ENCODE peak calls at places on chromosome 3, in five cellular contexts. L is iPS-NIHi11; A is tibial nerve; T is stimulated activated CD8-positive, alpha-beta memory T cell treated with anti-CD3 and anti-CD28 coated beads, Interleukin-7, amount 100 ng/mL, for 24 hours; Y is NCI-H1105 treated with DMSO at 0.1 percent for 48 hours. P is an unnamed sample.

GRCh38 chr3:49349617-49350114 is 8.5 kb downstream of the GPX1 start:
- DNase-seq in L (no peak), A (no peak), T (no peak), Y (no peak), P (no peak)

GRCh38 chr3:160720123-160720746 is 35.8 kb upstream of the PPM1L start:
- DNase-seq in L (peak), A (no peak), T (no peak), Y (no peak), P (no peak)

GRCh38 chr3:136949146-136949545 is 8.6 kb upstream of the IL20RB start:
- DNase-seq in L (no peak), A (no peak), T (no peak), Y (no peak), P (no peak)

GRCh38 chr3:23991236-23992050 is 46.4 kb downstream of the NR1D2 start:
- DNase-seq in L (no peak), A (no peak), T (no peak), Y (peak), P (peak)

GRCh38 chr3:16392733-16393132 is 120.8 kb downstream of the RFTN1 start:
- DNase-seq in L (no peak), A (no peak), T (no peak), Y (no peak), P (no peak)

GRCh38 chr3:133915685-133916639 is 20.3 kb upstream of the RAB6B start:
- DNase-seq in L (peak), A (no peak), T (no peak), Y (no peak), P (no peak)

GRCh38 chr3:140942221-140943104 is 827 bp downstream of the SLC25A36 start:
- DNase-seq in L (peak), A (peak), T (peak), Y (peak), P (peak)

GRCh38 chr3:94185753-94186152 is 122.9 kb downstream of the NSUN3 start:
- DNase-seq in L (no peak), A (no peak), T (no peak), Y (no peak), P (no peak)

GRCh38 chr3:106688463-106688862 is 688.8 kb upstream of the CCDC54 start:
- DNase-seq in L (peak), A (no peak), T (no peak), Y (peak), P (peak)

GRCh38 chr3:48215466-48215865 is 7.8 kb upstream of the CAMP start:
- DNase-seq in L (no peak), A (no peak), T (no peak), Y (no peak), P (no peak)

GRCh38 chr3:187016639-187017345 is 86.5 kb downstream of the ST6GAL1 start:
- DNase-seq in L (no peak), A (no peak), T (no peak), Y (no peak), P (no peak)

GRCh38 chr3:136818191-136818850 is 605 bp upstream of the SLC35G2 start:
- DNase-seq in L (peak), A (no peak), T (no peak), Y (no peak), P (no peak)

GRCh38 chr3:126571078-126571477 is 12.3 kb upstream of the C3orf22 start:
- DNase-seq in L (no peak), A (no peak), T (no peak), Y (no peak), P (no peak)